ENCODE peak calls at places on chromosomes 5 and 9, in four cellular contexts. One of them, this sample, is unnamed.
A peak's percentile ranks its signal among the peaks of the same experiment; 100 is the strongest.

GRCh38 chr5:36881304-36881703 is 4.7 kb downstream of the NIPBL start:
- DNase-seq in mucosa of descending colon: no peak
- DNase-seq in head of caudate nucleus: no peak
- DNase-seq in GDM1: no peak
- DNase-seq in this sample: no peak

GRCh38 chr5:16889972-16890519 is 46.0 kb downstream of the MYO10 start:
- DNase-seq in mucosa of descending colon: no peak
- DNase-seq in GDM1: no peak
- DNase-seq in head of caudate nucleus: no peak
- DNase-seq in this sample: no peak

GRCh38 chr5:167229751-167230150 is 1061.7 kb upstream of the WWC1 start:
- DNase-seq in head of caudate nucleus: no peak
- DNase-seq in GDM1: no peak
- DNase-seq in mucosa of descending colon: no peak
- DNase-seq in this sample: no peak

GRCh38 chr5:150523472-150524350 is 15.8 kb downstream of the NDST1 start:
- DNase-seq in GDM1: peak; percentile 39
- DNase-seq in head of caudate nucleus: peak; percentile 73
- DNase-seq in mucosa of descending colon: no peak
- DNase-seq in this sample: peak; percentile 85

GRCh38 chr5:181060231-181060590 is 20.1 kb downstream of the BTNL9 start:
- DNase-seq in GDM1: no peak
- DNase-seq in mucosa of descending colon: no peak
- DNase-seq in head of caudate nucleus: no peak
- DNase-seq in this sample: no peak

GRCh38 chr5:72448368-72448767 is 58.8 kb downstream of the ZNF366 start:
- DNase-seq in mucosa of descending colon: no peak
- DNase-seq in head of caudate nucleus: no peak
- DNase-seq in GDM1: no peak
- DNase-seq in this sample: no peak

GRCh38 chr9:137482094-137482781 is 23.1 kb upstream of the NSMF start:
- DNase-seq in mucosa of descending colon: peak; percentile 50
- DNase-seq in head of caudate nucleus: no peak
- DNase-seq in GDM1: peak; percentile 21
- DNase-seq in this sample: no peak

GRCh38 chr5:56142620-56143431 is 90.3 kb downstream of the ANKRD55 start:
- DNase-seq in head of caudate nucleus: no peak
- DNase-seq in GDM1: no peak
- DNase-seq in mucosa of descending colon: no peak
- DNase-seq in this sample: no peak

GRCh38 chr5:132064140-132064539 is 3.7 kb downstream of the IL3 start:
- DNase-seq in mucosa of descending colon: peak; percentile 33
- DNase-seq in GDM1: no peak
- DNase-seq in head of caudate nucleus: no peak
- DNase-seq in this sample: no peak

GRCh38 chr5:129461816-129462396 is 1.8 kb downstream of the ADAMTS19 start:
- DNase-seq in GDM1: no peak
- DNase-seq in head of caudate nucleus: no peak
- DNase-seq in mucosa of descending colon: no peak
- DNase-seq in this sample: peak; percentile 20

GRCh38 chr5:163941068-163941467 is 435.6 kb downstream of the MAT2B start:
- DNase-seq in mucosa of descending colon: no peak
- DNase-seq in GDM1: no peak
- DNase-seq in head of caudate nucleus: no peak
- DNase-seq in this sample: no peak

GRCh38 chr5:142290574-142291299 is 34.1 kb downstream of the SPRY4 start:
- DNase-seq in GDM1: no peak
- DNase-seq in head of caudate nucleus: no peak
- DNase-seq in mucosa of descending colon: no peak
- DNase-seq in this sample: no peak

GRCh38 chr5:96207420-96207819 is 225.6 kb downstream of the PCSK1 start:
- DNase-seq in head of caudate nucleus: no peak
- DNase-seq in GDM1: no peak
- DNase-seq in mucosa of descending colon: no peak
- DNase-seq in this sample: no peak

GRCh38 chr5:112957970-112958773 is 18.4 kb upstream of the DCP2 start:
- DNase-seq in GDM1: no peak
- DNase-seq in mucosa of descending colon: peak; percentile 67
- DNase-seq in head of caudate nucleus: no peak
- DNase-seq in this sample: no peak

GRCh38 chr9:77793909-77794308 is 145.8 kb upstream of the GNA14 start:
- DNase-seq in head of caudate nucleus: no peak
- DNase-seq in mucosa of descending colon: no peak
- DNase-seq in GDM1: no peak
- DNase-seq in this sample: peak; percentile 84

GRCh38 chr5:27830551-27830950 is 792.2 kb upstream of the CDH9 start:
- DNase-seq in mucosa of descending colon: no peak
- DNase-seq in GDM1: no peak
- DNase-seq in head of caudate nucleus: no peak
- DNase-seq in this sample: no peak

GRCh38 chr5:118326496-118327045 is 661.8 kb downstream of the DTWD2 start:
- DNase-seq in head of caudate nucleus: no peak
- DNase-seq in mucosa of descending colon: no peak
- DNase-seq in GDM1: no peak
- DNase-seq in this sample: no peak

GRCh38 chr9:124869466-124869985 is 7.6 kb downstream of the ARPC5L start:
- DNase-seq in mucosa of descending colon: no peak
- DNase-seq in GDM1: no peak
- DNase-seq in head of caudate nucleus: no peak
- DNase-seq in this sample: no peak

GRCh38 chr5:108380531-108381021 is 1.3 kb downstream of the FBXL17 start:
- DNase-seq in head of caudate nucleus: peak; percentile 35
- DNase-seq in GDM1: peak; percentile 26
- DNase-seq in mucosa of descending colon: peak; percentile 82
- DNase-seq in this sample: peak; percentile 49

GRCh38 chr9:107054146-107054545 is 191.2 kb downstream of the ZNF462 start:
- DNase-seq in GDM1: no peak
- DNase-seq in head of caudate nucleus: no peak
- DNase-seq in mucosa of descending colon: no peak
- DNase-seq in this sample: no peak

GRCh38 chr9:29039258-29039657 is 1466.0 kb upstream of the C9orf72 start:
- DNase-seq in head of caudate nucleus: no peak
- DNase-seq in GDM1: no peak
- DNase-seq in mucosa of descending colon: no peak
- DNase-seq in this sample: no peak

GRCh38 chr5:10354048-10354872 is 765 bp downstream of the MARCHF6 start:
- DNase-seq in mucosa of descending colon: peak; percentile 65
- DNase-seq in head of caudate nucleus: peak; percentile 17
- DNase-seq in GDM1: no peak
- DNase-seq in this sample: no peak

GRCh38 chr5:83069406-83069805 is 7.8 kb downstream of the TMEM167A start:
- DNase-seq in GDM1: no peak
- DNase-seq in head of caudate nucleus: no peak
- DNase-seq in mucosa of descending colon: no peak
- DNase-seq in this sample: no peak

GRCh38 chr5:36334315-36334714 is 32.6 kb upstream of the RANBP3L start:
- DNase-seq in mucosa of descending colon: no peak
- DNase-seq in head of caudate nucleus: no peak
- DNase-seq in GDM1: no peak
- DNase-seq in this sample: no peak

GRCh38 chr5:94376672-94377345 is 241.6 kb downstream of the KIAA0825 start:
- DNase-seq in mucosa of descending colon: no peak
- DNase-seq in head of caudate nucleus: no peak
- DNase-seq in GDM1: peak; percentile 51
- DNase-seq in this sample: no peak

GRCh38 chr9:95027914-95028854 is 289.3 kb downstream of the FANCC start:
- DNase-seq in mucosa of descending colon: no peak
- DNase-seq in GDM1: no peak
- DNase-seq in head of caudate nucleus: no peak
- DNase-seq in this sample: no peak

GRCh38 chr9:108537756-108538155 is 318.0 kb downstream of the ACTL7B start:
- DNase-seq in GDM1: no peak
- DNase-seq in mucosa of descending colon: no peak
- DNase-seq in head of caudate nucleus: no peak
- DNase-seq in this sample: no peak

GRCh38 chr5:132530946-132531345 is 12.4 kb downstream of the IL5 start:
- DNase-seq in mucosa of descending colon: no peak
- DNase-seq in head of caudate nucleus: no peak
- DNase-seq in GDM1: no peak
- DNase-seq in this sample: no peak

GRCh38 chr5:36600847-36601527 is 5.4 kb upstream of the SLC1A3 start:
- DNase-seq in GDM1: no peak
- DNase-seq in mucosa of descending colon: no peak
- DNase-seq in head of caudate nucleus: no peak
- DNase-seq in this sample: peak; percentile 83

GRCh38 chr5:179504600-179505396 is 45.6 kb upstream of the RUFY1 start:
- DNase-seq in mucosa of descending colon: no peak
- DNase-seq in GDM1: no peak
- DNase-seq in head of caudate nucleus: no peak
- DNase-seq in this sample: no peak

GRCh38 chr5:65364907-65365306 is 116.8 kb downstream of the ADAMTS6 start:
- DNase-seq in GDM1: no peak
- DNase-seq in head of caudate nucleus: no peak
- DNase-seq in mucosa of descending colon: no peak
- DNase-seq in this sample: no peak